ENCODE peak calls at places on chromosomes 11 and 22, in nine cellular contexts. P is MM.1S, R is PC-9, M is PC-3, D is GM23248, X is hepatocyte, F is HCT116, N is Karpas-422, K is OCI-LY7. C is an unnamed sample. For H3K9me2, the result is how much of the 10 kb centered on the place peaks cover.

GRCh38 chr11:34373727-34374126 is 15.9 kb upstream of the ABTB2 start:
- DNase-seq in F (no peak), K (no peak), P (no peak), M (no peak), D (no peak), X (no peak), R (no peak), N (no peak), C (no peak)

GRCh38 chr22:22818861-22819855 is 68.5 kb upstream of the IGLL5 start:
- DNase-seq in F (no peak), K (peak), R (no peak), X (no peak), M (no peak), P (peak), N (peak), D (no peak), C (no peak)

GRCh38 chr11:1292018-1292643 is 17.3 kb downstream of the TOLLIP start:
- DNase-seq in P (no peak), X (no peak), R (no peak), M (no peak), K (no peak), N (no peak), D (no peak), F (no peak), C (no peak)

GRCh38 chr11:114080219-114080618 is 20.7 kb downstream of the ZBTB16 start:
- DNase-seq in X (no peak), D (peak), P (peak), N (no peak), M (no peak), F (no peak), K (no peak), R (no peak), C (no peak)

GRCh38 chr22:45212306-45212709 is 28.4 kb downstream of the KIAA0930 start:
- DNase-seq in M (no peak), N (no peak), P (no peak), K (no peak), D (peak), R (peak), X (peak), F (no peak), C (peak)

GRCh38 chr11:58513747-58514367 is 6.0 kb upstream of the OR5B21 start:
- DNase-seq in M (peak), K (peak), P (peak), X (peak), R (peak), F (peak), N (peak), D (peak), C (peak)

GRCh38 chr22:37623075-37624016 is 14.7 kb downstream of the GGA1 start:
- DNase-seq in F (no peak), P (peak), X (peak), D (peak), N (peak), K (peak), R (peak), M (peak), C (peak)

GRCh38 chr11:71155846-71156245 is 96.5 kb downstream of the SHANK2 start:
- DNase-seq in M (no peak), K (no peak), P (no peak), F (no peak), N (no peak), D (no peak), X (no peak), R (no peak), C (no peak)

GRCh38 chr11:95764267-95764898 is 25.2 kb downstream of the FAM76B start:
- DNase-seq in K (peak), R (no peak), X (peak), F (peak), M (peak), P (peak), N (peak), D (peak), C (peak)

GRCh38 chr11:110287537-110287936 is 8.9 kb downstream of the RDX start:
- DNase-seq in F (no peak), K (peak), D (no peak), R (no peak), P (peak), M (no peak), N (no peak), X (no peak), C (no peak)

GRCh38 chr11:2271077-2271326 is 614 bp upstream of the ASCL2 start:
- DNase-seq in N (no peak), F (no peak), R (no peak), P (no peak), K (no peak), D (no peak), M (no peak), X (peak), C (peak)

GRCh38 chr11:101010899-101011298 is 118.7 kb downstream of the PGR start:
- DNase-seq in K (no peak), D (no peak), R (no peak), X (no peak), N (no peak), P (no peak), M (peak), F (no peak), C (peak)

GRCh38 chr22:45456811-45457210 is 43.3 kb downstream of the RIBC2 start:
- DNase-seq in K (no peak), D (no peak), M (no peak), R (no peak), P (no peak), X (no peak), N (no peak), F (no peak), C (no peak)

GRCh38 chr22:20124083-20124787 is 7.2 kb upstream of the TRMT2A start:
- DNase-seq in R (no peak), F (no peak), X (no peak), M (no peak), N (no peak), K (no peak), D (no peak), P (no peak), C (no peak)

GRCh38 chr11:36115378-36115801 is 171.5 kb downstream of the LDLRAD3 start:
- DNase-seq in X (no peak), K (no peak), D (no peak), F (no peak), R (no peak), P (no peak), M (no peak), N (no peak), C (no peak)

GRCh38 chr11:1296287-1296686 is 13.1 kb downstream of the TOLLIP start:
- DNase-seq in K (no peak), P (no peak), M (no peak), F (no peak), N (no peak), X (no peak), R (no peak), D (no peak), C (no peak)

GRCh38 chr11:11107081-11107480 is 246.0 kb downstream of the CSNK2A3 start:
- DNase-seq in N (no peak), D (no peak), F (no peak), P (no peak), M (peak), R (no peak), K (no peak), X (no peak), C (no peak)

DNA sequence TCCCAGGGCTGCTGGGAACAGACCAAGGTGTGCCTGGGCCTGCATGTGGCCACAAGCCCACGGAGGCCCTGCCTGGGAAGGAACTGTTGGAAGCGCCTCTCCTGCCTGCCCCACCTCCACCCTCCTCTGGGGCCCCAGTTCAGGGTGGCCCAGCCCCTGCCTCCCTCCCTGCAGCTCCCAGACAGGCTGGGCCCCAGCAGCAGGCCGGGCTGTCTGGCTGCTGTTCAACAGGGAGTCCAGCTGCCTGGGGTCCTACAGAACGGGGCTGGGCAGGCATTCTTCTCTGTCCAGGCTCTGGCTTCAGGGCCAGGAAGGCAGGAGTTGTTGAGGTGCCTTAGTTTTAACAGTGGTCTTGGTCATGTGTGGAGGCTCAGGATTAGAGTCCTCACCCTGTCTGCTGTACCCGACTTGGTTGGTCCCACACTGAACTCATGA is 11.8 kb downstream of the PRDM11 start:
- DNase-seq in N (no peak), P (no peak), K (no peak), R (no peak), X (peak), D (no peak), F (no peak), M (no peak), C (no peak)
- H3K27ac ChIP-seq in N (no peak), P (no peak), K (no peak), R (no peak), X (peak), D (no peak), F (no peak), M (no peak), C (no peak)

DNA sequence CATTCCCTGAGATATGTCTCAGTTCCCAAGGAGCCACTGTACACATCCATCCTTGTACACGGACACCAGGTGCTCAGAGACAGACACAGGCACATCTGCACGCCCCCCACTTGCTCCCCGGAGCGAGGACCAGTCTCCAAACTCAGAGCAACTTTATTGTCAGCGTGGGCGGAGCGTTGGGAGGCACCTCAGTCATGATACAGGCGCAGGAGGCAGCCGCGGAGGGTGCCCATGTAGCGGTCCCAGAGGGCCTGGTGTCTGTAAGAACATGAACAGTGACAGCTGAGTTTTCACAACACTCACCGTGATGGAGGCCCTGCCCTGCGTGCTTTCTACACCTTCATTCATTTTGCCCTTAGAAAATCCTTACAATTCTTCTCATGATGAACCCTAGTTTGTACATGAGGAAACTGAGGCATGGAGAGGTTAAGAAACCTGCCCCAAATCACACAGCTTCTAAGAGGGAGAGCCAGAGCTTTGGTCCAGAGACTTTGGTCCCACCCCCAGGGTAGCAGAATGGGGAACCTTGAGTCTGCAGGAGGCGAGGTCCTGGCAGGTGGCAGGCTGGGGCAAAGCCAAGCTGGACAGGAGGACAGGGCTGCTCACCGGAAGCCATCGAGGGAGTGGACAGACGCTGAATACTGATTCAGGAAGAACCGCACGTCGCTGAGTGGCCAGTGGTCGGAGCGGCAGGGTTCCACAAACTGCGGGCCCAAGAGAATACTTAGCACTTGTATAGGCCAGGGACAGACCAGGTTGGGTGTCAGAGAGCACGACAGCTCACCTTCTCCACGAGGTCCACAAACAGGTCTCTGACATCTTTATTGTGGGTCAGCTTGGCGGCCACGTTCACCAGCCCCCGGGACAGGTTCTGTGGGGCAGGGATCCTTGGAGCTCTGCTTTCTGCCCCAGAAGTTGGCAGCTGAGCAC is 4.2 kb downstream of the FIBP start:
- DNase-seq in P (no peak), N (no peak), K (no peak), M (no peak), D (no peak), F (no peak), R (no peak), X (no peak), C (no peak)
- H3K9me2 ChIP-seq in P (under half), N (under half), K (under half), M (under half), D (under half), F (under half), R (under half), X (under half), C (under half)

GRCh38 chr11:130313383-130314183 is 1.1 kb downstream of the ZBTB44 start:
- DNase-seq in R (no peak), F (no peak), M (peak), P (no peak), N (peak), X (no peak), K (peak), D (peak), C (peak)
- H3K27ac ChIP-seq in R (peak), F (peak), M (peak), P (peak), N (peak), X (peak), K (peak), D (peak), C (peak)

DNA sequence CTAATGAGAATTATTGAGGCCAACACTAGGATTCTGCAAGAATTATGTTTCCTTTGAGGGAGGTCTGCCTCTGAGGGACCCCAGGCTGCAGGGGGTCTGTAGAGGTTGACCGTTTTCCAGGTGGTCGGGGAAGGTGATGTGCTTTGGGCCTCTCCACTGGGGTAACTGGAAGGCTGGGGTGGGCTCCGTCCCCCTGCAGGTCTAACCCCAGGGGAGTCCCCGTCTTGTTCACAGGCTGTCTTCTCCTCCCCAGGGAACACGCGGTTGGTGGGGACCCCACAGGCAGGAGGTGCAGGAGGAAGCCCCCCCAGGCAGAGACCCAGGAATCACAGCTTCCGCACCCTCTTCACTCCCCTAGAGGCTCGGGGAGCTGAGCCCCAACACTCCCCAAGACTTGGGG is 726.4 kb downstream of the BRD1 start:
- DNase-seq in X (no peak), D (no peak), P (no peak), M (no peak), R (no peak), F (no peak), N (no peak), K (no peak), C (no peak)
- H3K9me2 ChIP-seq in X (under half), D (under half), P (under half), M (under half), R (under half), F (under half), N (under half), K (under half), C (under half)

GRCh38 chr22:48485144-48486135 is 1342.2 kb downstream of the BRD1 start:
- DNase-seq in X (no peak), P (no peak), K (no peak), R (no peak), F (no peak), M (no peak), N (no peak), D (no peak), C (no peak)

GRCh38 chr22:48483764-48484528 is 1343.7 kb downstream of the BRD1 start:
- DNase-seq in K (no peak), R (no peak), P (no peak), X (no peak), N (no peak), F (no peak), M (no peak), D (no peak), C (no peak)

GRCh38 chr22:48486163-48486957 is 1341.3 kb downstream of the BRD1 start:
- DNase-seq in D (no peak), K (no peak), P (no peak), N (no peak), X (peak), M (no peak), R (no peak), F (no peak), C (no peak)

GRCh38 chr22:48481748-48482147 is 1345.9 kb downstream of the BRD1 start:
- DNase-seq in D (no peak), M (no peak), F (no peak), P (no peak), K (no peak), N (no peak), X (no peak), R (no peak), C (no peak)

DNA sequence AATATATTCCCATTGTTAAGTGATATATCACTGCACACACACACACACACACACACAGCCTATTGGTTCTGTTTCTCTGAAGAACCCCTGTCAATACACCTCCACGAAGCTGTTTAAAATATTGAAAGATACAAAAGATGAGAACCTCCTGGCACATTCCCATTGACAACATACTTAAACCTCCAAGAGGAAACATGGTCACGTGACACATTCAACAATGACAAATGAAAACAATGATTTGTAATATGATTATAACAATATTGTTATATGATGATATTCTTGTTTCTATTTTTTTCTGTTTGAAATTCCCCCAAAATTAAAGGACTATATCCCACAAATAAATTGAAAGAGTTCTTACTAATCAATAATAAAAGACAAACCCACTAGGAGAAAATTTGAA is 1344.9 kb downstream of the BRD1 start:
- DNase-seq in N (no peak), P (no peak), X (no peak), F (no peak), R (no peak), K (no peak), M (no peak), D (no peak), C (no peak)
- H3K27ac ChIP-seq in N (no peak), P (no peak), X (no peak), F (no peak), R (no peak), K (no peak), M (no peak), D (no peak), C (no peak)

GRCh38 chr22:31210830-31211503 is 1.1 kb upstream of the LIMK2 start:
- DNase-seq in X (no peak), R (no peak), F (no peak), K (no peak), M (no peak), N (peak), D (no peak), P (peak), C (no peak)
- H3K9me2 ChIP-seq in X (under half), R (under half), F (under half), K (under half), M (under half), N (under half), D (under half), P (under half), C (under half)

DNA sequence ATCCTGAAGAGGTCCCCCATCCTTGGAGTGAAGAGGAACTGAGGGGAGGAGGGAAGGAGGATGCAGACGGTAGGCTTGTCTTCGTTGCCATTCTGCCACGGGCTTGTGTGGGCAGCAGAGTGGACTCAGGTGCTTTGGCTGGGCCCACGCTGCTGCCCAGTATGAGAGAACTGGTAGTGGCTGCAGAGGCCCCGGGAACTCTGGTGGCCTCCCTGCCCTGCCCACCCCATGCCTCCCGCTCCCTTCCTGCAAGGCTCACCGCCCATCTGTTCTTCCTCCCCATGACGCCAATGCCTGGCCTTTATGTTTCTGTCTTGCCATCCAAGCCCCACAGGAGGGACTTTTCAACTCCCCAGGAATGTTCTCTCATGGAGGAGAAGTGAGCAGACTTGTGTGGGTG is 157.4 kb downstream of the DSCAML1 start:
- DNase-seq in P (no peak), K (no peak), R (no peak), D (no peak), X (no peak), N (no peak), M (no peak), F (no peak), C (no peak)
- H3K27ac ChIP-seq in P (no peak), K (no peak), R (no peak), D (no peak), X (no peak), N (no peak), M (no peak), F (no peak), C (no peak)

GRCh38 chr22:21759133-21759532 is 23.5 kb upstream of the YPEL1 start:
- DNase-seq in X (no peak), R (no peak), D (no peak), N (no peak), P (no peak), K (no peak), M (no peak), F (no peak), C (no peak)
- H3K9me2 ChIP-seq in X (under half), R (under half), D (under half), N (under half), P (under half), K (under half), M (under half), F (under half), C (under half)

GRCh38 chr11:44510372-44510771 is 55.1 kb upstream of the CD82 start:
- DNase-seq in R (no peak), P (no peak), M (no peak), N (no peak), F (no peak), D (no peak), X (no peak), K (no peak), C (no peak)

GRCh38 chr11:44516688-44517301 is 48.7 kb upstream of the CD82 start:
- DNase-seq in X (no peak), M (no peak), D (no peak), R (no peak), K (no peak), P (no peak), N (no peak), F (no peak), C (no peak)

GRCh38 chr11:44518968-44519550 is 46.4 kb upstream of the CD82 start:
- DNase-seq in X (no peak), P (no peak), K (no peak), N (no peak), D (no peak), M (no peak), R (no peak), F (no peak), C (no peak)

GRCh38 chr11:44517541-44517940 is 47.9 kb upstream of the CD82 start:
- DNase-seq in X (no peak), N (no peak), R (no peak), M (no peak), P (no peak), D (no peak), F (no peak), K (no peak), C (no peak)

DNA sequence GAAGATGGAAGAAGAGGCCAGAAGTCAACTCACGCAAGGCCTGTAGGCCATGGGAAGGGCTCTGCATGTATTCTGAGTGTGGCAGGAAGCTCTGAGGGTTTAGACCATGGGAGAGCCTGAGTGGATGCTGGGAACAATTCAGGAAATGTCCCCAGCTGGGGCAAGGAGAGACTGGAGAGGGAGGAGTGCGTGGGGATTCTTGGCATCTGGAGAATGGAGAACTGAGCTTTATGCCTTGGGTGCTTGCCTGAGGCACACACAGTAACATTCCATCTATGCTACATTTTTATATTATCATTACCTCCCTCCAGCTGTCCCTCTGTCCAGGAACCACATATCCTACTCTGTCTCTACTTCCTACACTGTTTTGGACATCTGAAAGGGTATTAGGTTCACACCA is 50.4 kb upstream of the CD82 start:
- DNase-seq in N (no peak), M (no peak), F (no peak), P (no peak), R (no peak), K (no peak), X (no peak), D (no peak), C (no peak)
- H3K27ac ChIP-seq in N (no peak), M (no peak), F (no peak), P (no peak), R (no peak), K (no peak), X (no peak), D (no peak), C (no peak)